ENCODE peak calls at places on chromosome 7, in six cellular contexts. Y, X, L, F, D and B are unnamed samples.

GRCh38 chr7:141071260-141071854 is 2.5 kb upstream of the TMEM178B start:
- DNase-seq in Y (peak), X (no peak), L (peak), F (peak), D (peak), B (peak)

GRCh38 chr7:106772655-106773108 is 92.4 kb upstream of the PIK3CG start:
- DNase-seq in Y (no peak), X (no peak), L (no peak), F (no peak), D (peak), B (peak)

GRCh38 chr7:37083311-37084096 is 359.2 kb upstream of the AOAH start:
- DNase-seq in Y (no peak), X (no peak), L (no peak), F (no peak), D (no peak), B (no peak)

GRCh38 chr7:145036592-145037386 is 200.9 kb upstream of the TPK1 start:
- DNase-seq in Y (no peak), X (no peak), L (no peak), F (peak), D (peak), B (peak)

GRCh38 chr7:130814753-130815152 is 80.7 kb upstream of the KLF14 start:
- DNase-seq in Y (no peak), X (no peak), L (no peak), F (peak), D (no peak), B (peak)

GRCh38 chr7:142614116-142614515 is 135.2 kb upstream of the PRSS1 start:
- DNase-seq in Y (no peak), X (no peak), L (no peak), F (no peak), D (peak), B (no peak)

GRCh38 chr7:132451161-132451560 is 125.1 kb downstream of the PLXNA4 start:
- DNase-seq in Y (no peak), X (peak), L (peak), F (no peak), D (no peak), B (no peak)

GRCh38 chr7:5595545-5596045 is 172.0 kb upstream of the TNRC18 start:
- DNase-seq in Y (no peak), X (no peak), L (no peak), F (no peak), D (peak), B (peak)

GRCh38 chr7:81857385-81857784 is 87.5 kb upstream of the HGF start:
- DNase-seq in Y (no peak), X (no peak), L (no peak), F (no peak), D (no peak), B (no peak)

GRCh38 chr7:25594122-25594521 is 365.8 kb upstream of the NPVF start:
- DNase-seq in Y (no peak), X (no peak), L (no peak), F (no peak), D (no peak), B (no peak)

GRCh38 chr7:116952640-116953371 is 495 bp upstream of the ST7 start:
- DNase-seq in Y (no peak), X (no peak), L (peak), F (peak), D (peak), B (peak)

GRCh38 chr7:142441074-142441403 is 183.2 kb upstream of the PRSS58 start:
- DNase-seq in Y (no peak), X (no peak), L (no peak), F (peak), D (no peak), B (no peak)

GRCh38 chr7:100585511-100586265 is at the start of gene LRCH4:
- DNase-seq in Y (no peak), X (peak), L (peak), F (peak), D (peak), B (peak)

GRCh38 chr7:51009716-51010496 is 227.2 kb upstream of the GRB10 start:
- DNase-seq in Y (no peak), X (no peak), L (no peak), F (no peak), D (peak), B (peak)

GRCh38 chr7:149827089-149827981 is 10.8 kb upstream of the ZNF862 start:
- DNase-seq in Y (peak), X (no peak), L (no peak), F (no peak), D (no peak), B (no peak)

GRCh38 chr7:55794527-55794926 is 68.0 kb downstream of the SEPTIN14 start:
- DNase-seq in Y (no peak), X (no peak), L (no peak), F (peak), D (peak), B (peak)

GRCh38 chr7:114835861-114836260 is 86.0 kb upstream of the MDFIC start:
- DNase-seq in Y (no peak), X (no peak), L (no peak), F (no peak), D (no peak), B (no peak)

GRCh38 chr7:30596721-30597120 is 2.0 kb downstream of the GARS1 start:
- DNase-seq in Y (no peak), X (no peak), L (no peak), F (no peak), D (no peak), B (no peak)

GRCh38 chr7:35714407-35714806 is 19.5 kb upstream of the HERPUD2 start:
- DNase-seq in Y (no peak), X (no peak), L (no peak), F (peak), D (no peak), B (no peak)

GRCh38 chr7:41861642-41862041 is 158.8 kb upstream of the INHBA start:
- DNase-seq in Y (no peak), X (no peak), L (no peak), F (peak), D (no peak), B (no peak)

GRCh38 chr7:30988346-30989005 is 24.7 kb downstream of the GHRHR start:
- DNase-seq in Y (peak), X (no peak), L (peak), F (peak), D (peak), B (peak)

GRCh38 chr7:84264341-84264740 is 69.8 kb upstream of the SEMA3A start:
- DNase-seq in Y (no peak), X (no peak), L (no peak), F (no peak), D (no peak), B (no peak)

GRCh38 chr7:151987748-151988529 is 31.7 kb downstream of the GALNTL5 start:
- DNase-seq in Y (no peak), X (no peak), L (no peak), F (peak), D (no peak), B (no peak)

GRCh38 chr7:118232837-118233236 is 8.3 kb downstream of the ANKRD7 start:
- DNase-seq in Y (no peak), X (no peak), L (no peak), F (no peak), D (peak), B (no peak)

GRCh38 chr7:83096065-83096580 is 66.6 kb downstream of the PCLO start:
- DNase-seq in Y (no peak), X (no peak), L (no peak), F (no peak), D (no peak), B (no peak)

GRCh38 chr7:128008141-128008540 is 23.1 kb downstream of the LRRC4 start:
- DNase-seq in Y (no peak), X (no peak), L (no peak), F (no peak), D (no peak), B (no peak)

GRCh38 chr7:21355406-21355874 is 72.4 kb upstream of the SP4 start:
- DNase-seq in Y (no peak), X (peak), L (peak), F (no peak), D (no peak), B (no peak)

GRCh38 chr7:14834888-14835287 is 67.7 kb downstream of the DGKB start:
- DNase-seq in Y (no peak), X (no peak), L (no peak), F (no peak), D (no peak), B (no peak)

GRCh38 chr7:157792954-157793353 is 456.1 kb downstream of the DNAJB6 start:
- DNase-seq in Y (no peak), X (no peak), L (no peak), F (no peak), D (no peak), B (no peak)

GRCh38 chr7:142445019-142445686 is 187.3 kb upstream of the PRSS58 start:
- DNase-seq in Y (no peak), X (peak), L (no peak), F (peak), D (no peak), B (no peak)

GRCh38 chr7:143288836-143289235 is 685 bp downstream of the CASP2 start:
- DNase-seq in Y (no peak), X (no peak), L (no peak), F (peak), D (no peak), B (peak)

GRCh38 chr7:120609136-120609753 is 248.7 kb downstream of the TSPAN12 start:
- DNase-seq in Y (no peak), X (no peak), L (no peak), F (no peak), D (no peak), B (no peak)

GRCh38 chr7:39720586-39720985 is 97.2 kb downstream of the RALA start:
- DNase-seq in Y (no peak), X (no peak), L (peak), F (peak), D (peak), B (no peak)

GRCh38 chr7:68107256-68107655 is 1110.6 kb downstream of the TYW1 start:
- DNase-seq in Y (no peak), X (no peak), L (no peak), F (no peak), D (no peak), B (no peak)

GRCh38 chr7:105853931-105854419 is 22.4 kb downstream of the ATXN7L1 start:
- DNase-seq in Y (no peak), X (peak), L (no peak), F (peak), D (no peak), B (no peak)

GRCh38 chr7:35878356-35878755 is 77.5 kb downstream of the SEPTIN7 start:
- DNase-seq in Y (no peak), X (no peak), L (no peak), F (no peak), D (no peak), B (no peak)

GRCh38 chr7:22550514-22551010 is 50.6 kb upstream of the STEAP1B start:
- DNase-seq in Y (no peak), X (no peak), L (no peak), F (no peak), D (no peak), B (no peak)
- TF ChIP-seq CTCF in Y (no peak), X (no peak), L (no peak), F (no peak), D (peak), B (no peak)

DNA sequence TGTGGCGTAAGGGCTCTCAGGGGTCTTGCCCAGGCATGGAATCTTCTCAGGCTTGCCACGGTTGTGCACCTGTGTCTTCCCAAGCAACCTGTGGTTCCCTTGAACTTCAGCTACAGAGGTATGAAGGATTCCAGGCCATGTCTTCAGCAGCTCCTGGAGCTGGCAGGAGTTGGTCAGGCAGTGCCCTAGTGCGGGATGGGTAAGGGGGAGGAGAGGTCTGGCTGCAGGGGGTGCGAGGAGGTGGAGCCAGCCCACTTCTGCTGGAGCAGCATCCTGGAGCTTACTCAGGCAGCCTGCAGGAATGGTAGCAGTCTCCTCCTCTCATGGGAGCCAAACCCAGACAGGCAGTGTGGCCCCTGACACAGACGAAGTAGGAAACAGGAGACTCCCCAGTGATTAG is 3.8 kb upstream of the TRIL start:
- DNase-seq in Y (no peak), X (no peak), L (no peak), F (peak), D (no peak), B (no peak)
- TF ChIP-seq CTCF in Y (no peak), X (no peak), L (no peak), F (no peak), D (no peak), B (no peak)

GRCh38 chr7:97064020-97064419 is 39.4 kb upstream of the DLX5 start:
- DNase-seq in Y (no peak), X (no peak), L (no peak), F (no peak), D (no peak), B (no peak)

GRCh38 chr7:97064972-97065587 is 40.4 kb upstream of the DLX5 start:
- DNase-seq in Y (no peak), X (no peak), L (no peak), F (peak), D (peak), B (peak)
- TF ChIP-seq CTCF in Y (no peak), X (peak), L (peak), F (peak), D (peak), B (peak)

GRCh38 chr7:76515999-76516443 is 5.7 kb downstream of the UPK3B start:
- DNase-seq in Y (no peak), X (no peak), L (peak), F (peak), D (peak), B (peak)
- TF ChIP-seq CTCF in Y (peak), X (peak), L (peak), F (peak), D (peak), B (peak)